ENCODE peak calls at places on chromosomes 13 and 19, in nine cellular contexts. D, F, N, V, A, X, L, P and B are unnamed samples.

GRCh38 chr13:104315606-104316005 is 1249.4 kb upstream of the SLC10A2 start:
- DNase-seq in D (peak), F (no peak), N (no peak), V (peak), A (no peak), X (no peak), L (no peak), P (no peak), B (peak)

GRCh38 chr13:38180100-38180499 is 169.6 kb upstream of the UFM1 start:
- DNase-seq in D (peak), F (no peak), N (no peak), V (no peak), A (no peak), X (no peak), L (no peak), P (no peak), B (no peak)

GRCh38 chr13:37870895-37871550 is 1.5 kb upstream of the TRPC4 start:
- DNase-seq in D (peak), F (no peak), N (no peak), V (no peak), A (no peak), X (no peak), L (peak), P (no peak), B (peak)

GRCh38 chr19:40223135-40223822 is 3.2 kb downstream of the CCNP start:
- DNase-seq in D (no peak), F (no peak), N (no peak), V (no peak), A (no peak), X (no peak), L (peak), P (no peak), B (peak)

GRCh38 chr13:44132710-44133109 is 240.9 kb upstream of the SERP2 start:
- DNase-seq in D (peak), F (no peak), N (no peak), V (peak), A (no peak), X (no peak), L (no peak), P (peak), B (peak)

GRCh38 chr13:64127856-64128255 is 2712.2 kb upstream of the PCDH20 start:
- DNase-seq in D (no peak), F (no peak), N (no peak), V (no peak), A (no peak), X (no peak), L (no peak), P (no peak), B (no peak)

GRCh38 chr13:74250738-74251190 is 116.6 kb upstream of the KLF12 start:
- DNase-seq in D (peak), F (no peak), N (no peak), V (peak), A (no peak), X (no peak), L (no peak), P (no peak), B (peak)

GRCh38 chr19:2270157-2270571 is 11.8 kb downstream of the PEAK3 start:
- DNase-seq in D (peak), F (no peak), N (no peak), V (no peak), A (no peak), X (no peak), L (peak), P (peak), B (peak)

GRCh38 chr19:58577581-58578429 is 4.7 kb upstream of the MZF1 start:
- DNase-seq in D (no peak), F (no peak), N (no peak), V (no peak), A (no peak), X (no peak), L (no peak), P (no peak), B (no peak)

GRCh38 chr19:44756089-44756562 is 7.6 kb downstream of the BCL3 start:
- DNase-seq in D (no peak), F (no peak), N (no peak), V (no peak), A (no peak), X (no peak), L (no peak), P (no peak), B (peak)

GRCh38 chr13:100550433-100550832 is 38.2 kb downstream of the GGACT start:
- DNase-seq in D (peak), F (no peak), N (no peak), V (no peak), A (peak), X (no peak), L (no peak), P (peak), B (peak)

GRCh38 chr13:94121686-94122085 is 357.8 kb downstream of the DCT start:
- DNase-seq in D (peak), F (no peak), N (no peak), V (peak), A (no peak), X (no peak), L (no peak), P (no peak), B (peak)

GRCh38 chr19:15466851-15467733 is 2.7 kb upstream of the RASAL3 start:
- DNase-seq in D (peak), F (no peak), N (no peak), V (peak), A (no peak), X (peak), L (no peak), P (no peak), B (peak)

GRCh38 chr13:95335667-95336066 is 34.4 kb upstream of the ABCC4 start:
- DNase-seq in D (peak), F (no peak), N (no peak), V (peak), A (no peak), X (no peak), L (no peak), P (no peak), B (no peak)

GRCh38 chr19:32658527-32658926 is 16.5 kb downstream of the ANKRD27 start:
- DNase-seq in D (no peak), F (no peak), N (no peak), V (no peak), A (no peak), X (no peak), L (no peak), P (no peak), B (no peak)